ENCODE peak calls at places on chromosomes 11 and 22, in ten cellular contexts. One of them, this sample, is unnamed.

GRCh38 chr11:68806931-68807844 is 34.5 kb downstream of the CPT1A start:
- DNase-seq in RPMI7951: peak
- DNase-seq in RWPE1: peak
- DNase-seq in activated naive CD8-positive, alpha-beta T cell treated with anti-CD3 and anti-CD28 coated beads, Interleukin-2, amount 10 ng/mL, durations not matched to agents 7 days and 5 days: no peak
- DNase-seq in fibroblast of lung: peak
- DNase-seq in GM04504: peak
- DNase-seq in C1 segment of cervical spinal cord: no peak
- DNase-seq in upper lobe of right lung: no peak
- DNase-seq in HCEC 1CT: peak
- DNase-seq in nucleus accumbens: no peak
- DNase-seq in this sample: no peak

GRCh38 chr11:84130646-84131427 is 844.7 kb upstream of the CCDC90B start:
- DNase-seq in RPMI7951: no peak
- DNase-seq in RWPE1: no peak
- DNase-seq in activated naive CD8-positive, alpha-beta T cell treated with anti-CD3 and anti-CD28 coated beads, Interleukin-2, amount 10 ng/mL, durations not matched to agents 7 days and 5 days: no peak
- DNase-seq in fibroblast of lung: no peak
- DNase-seq in GM04504: no peak
- DNase-seq in C1 segment of cervical spinal cord: no peak
- DNase-seq in upper lobe of right lung: no peak
- DNase-seq in HCEC 1CT: no peak
- DNase-seq in nucleus accumbens: no peak
- DNase-seq in this sample: no peak

GRCh38 chr22:29593923-29594322 is 9.5 kb upstream of the NF2 start:
- DNase-seq in RPMI7951: no peak
- DNase-seq in RWPE1: no peak
- DNase-seq in activated naive CD8-positive, alpha-beta T cell treated with anti-CD3 and anti-CD28 coated beads, Interleukin-2, amount 10 ng/mL, durations not matched to agents 7 days and 5 days: no peak
- DNase-seq in fibroblast of lung: no peak
- DNase-seq in GM04504: no peak
- DNase-seq in C1 segment of cervical spinal cord: no peak
- DNase-seq in upper lobe of right lung: no peak
- DNase-seq in HCEC 1CT: no peak
- DNase-seq in nucleus accumbens: no peak
- DNase-seq in this sample: no peak

GRCh38 chr22:28769394-28770085 is 3.0 kb upstream of the CCDC117 start:
- DNase-seq in RPMI7951: no peak
- DNase-seq in RWPE1: no peak
- DNase-seq in activated naive CD8-positive, alpha-beta T cell treated with anti-CD3 and anti-CD28 coated beads, Interleukin-2, amount 10 ng/mL, durations not matched to agents 7 days and 5 days: no peak
- DNase-seq in fibroblast of lung: no peak
- DNase-seq in GM04504: no peak
- DNase-seq in C1 segment of cervical spinal cord: no peak
- DNase-seq in upper lobe of right lung: no peak
- DNase-seq in HCEC 1CT: no peak
- DNase-seq in nucleus accumbens: no peak
- DNase-seq in this sample: no peak

GRCh38 chr11:64648551-64648950 is 57.5 kb downstream of the SLC22A12 start:
- DNase-seq in RPMI7951: no peak
- DNase-seq in RWPE1: no peak
- DNase-seq in activated naive CD8-positive, alpha-beta T cell treated with anti-CD3 and anti-CD28 coated beads, Interleukin-2, amount 10 ng/mL, durations not matched to agents 7 days and 5 days: no peak
- DNase-seq in fibroblast of lung: no peak
- DNase-seq in GM04504: no peak
- DNase-seq in C1 segment of cervical spinal cord: no peak
- DNase-seq in upper lobe of right lung: no peak
- DNase-seq in HCEC 1CT: no peak
- DNase-seq in nucleus accumbens: no peak
- DNase-seq in this sample: no peak

GRCh38 chr22:22877523-22878210 is 9.9 kb upstream of the IGLL5 start:
- DNase-seq in RPMI7951: peak
- DNase-seq in RWPE1: peak
- DNase-seq in activated naive CD8-positive, alpha-beta T cell treated with anti-CD3 and anti-CD28 coated beads, Interleukin-2, amount 10 ng/mL, durations not matched to agents 7 days and 5 days: peak
- DNase-seq in fibroblast of lung: peak
- DNase-seq in GM04504: peak
- DNase-seq in C1 segment of cervical spinal cord: peak
- DNase-seq in upper lobe of right lung: peak
- DNase-seq in HCEC 1CT: peak
- DNase-seq in nucleus accumbens: no peak
- DNase-seq in this sample: peak

GRCh38 chr11:35487532-35488078 is 37.8 kb downstream of the PAMR1 start:
- DNase-seq in RPMI7951: peak
- DNase-seq in RWPE1: no peak
- DNase-seq in activated naive CD8-positive, alpha-beta T cell treated with anti-CD3 and anti-CD28 coated beads, Interleukin-2, amount 10 ng/mL, durations not matched to agents 7 days and 5 days: no peak
- DNase-seq in fibroblast of lung: peak
- DNase-seq in GM04504: no peak
- DNase-seq in C1 segment of cervical spinal cord: peak
- DNase-seq in upper lobe of right lung: no peak
- DNase-seq in HCEC 1CT: peak
- DNase-seq in nucleus accumbens: no peak
- DNase-seq in this sample: peak

GRCh38 chr22:22751043-22751603 is 106.7 kb downstream of the GGTLC2 start:
- DNase-seq in RPMI7951: no peak
- DNase-seq in RWPE1: no peak
- DNase-seq in activated naive CD8-positive, alpha-beta T cell treated with anti-CD3 and anti-CD28 coated beads, Interleukin-2, amount 10 ng/mL, durations not matched to agents 7 days and 5 days: no peak
- DNase-seq in fibroblast of lung: no peak
- DNase-seq in GM04504: no peak
- DNase-seq in C1 segment of cervical spinal cord: no peak
- DNase-seq in upper lobe of right lung: no peak
- DNase-seq in HCEC 1CT: no peak
- DNase-seq in nucleus accumbens: no peak
- DNase-seq in this sample: no peak

GRCh38 chr11:134783219-134783618 is 371.2 kb upstream of the B3GAT1 start:
- DNase-seq in RPMI7951: no peak
- DNase-seq in RWPE1: no peak
- DNase-seq in activated naive CD8-positive, alpha-beta T cell treated with anti-CD3 and anti-CD28 coated beads, Interleukin-2, amount 10 ng/mL, durations not matched to agents 7 days and 5 days: no peak
- DNase-seq in fibroblast of lung: no peak
- DNase-seq in GM04504: no peak
- DNase-seq in C1 segment of cervical spinal cord: no peak
- DNase-seq in upper lobe of right lung: no peak
- DNase-seq in HCEC 1CT: no peak
- DNase-seq in nucleus accumbens: no peak
- DNase-seq in this sample: no peak

GRCh38 chr22:38707346-38707745 is 1.6 kb downstream of the GTPBP1 start:
- DNase-seq in RPMI7951: peak
- DNase-seq in RWPE1: peak
- DNase-seq in activated naive CD8-positive, alpha-beta T cell treated with anti-CD3 and anti-CD28 coated beads, Interleukin-2, amount 10 ng/mL, durations not matched to agents 7 days and 5 days: no peak
- DNase-seq in fibroblast of lung: peak
- DNase-seq in GM04504: peak
- DNase-seq in C1 segment of cervical spinal cord: no peak
- DNase-seq in upper lobe of right lung: no peak
- DNase-seq in HCEC 1CT: peak
- DNase-seq in nucleus accumbens: no peak
- DNase-seq in this sample: no peak

This sample was measured in nephron progenitor cell.